ENCODE peak calls at places on chromosome 5, in six cellular contexts. S is cardiac fibroblast; Z is H1; B is breast epithelium; G is activated CD8-positive, alpha-beta T cell treated with anti-CD3 and anti-CD28 coated beads for 36 hours; L is A673. N is an unnamed sample.

GRCh38 chr5:142087920-142088679 is 20.5 kb upstream of the NDFIP1 start:
- DNase-seq in S (no peak), Z (no peak), B (no peak), G (peak; percentile 71), L (no peak), N (no peak)

GRCh38 chr5:158958048-158958994 is 141.4 kb downstream of the EBF1 start:
- DNase-seq in S (no peak), Z (peak; percentile 49), B (no peak), G (no peak), L (no peak), N (no peak)

GRCh38 chr5:106163233-106163632 is 1507.5 kb downstream of the EFNA5 start:
- DNase-seq in S (no peak), Z (no peak), B (no peak), G (no peak), L (no peak), N (no peak)

GRCh38 chr5:64958757-64959391 is 190.1 kb downstream of the CWC27 start:
- DNase-seq in S (peak; percentile 69), Z (no peak), B (no peak), G (no peak), L (peak; percentile 49), N (no peak)

GRCh38 chr5:96115467-96115812 is 153.8 kb upstream of the ELL2 start:
- DNase-seq in S (no peak), Z (no peak), B (no peak), G (no peak), L (no peak), N (no peak)

GRCh38 chr5:75640395-75640794 is 29.1 kb downstream of the ANKDD1B start:
- DNase-seq in S (peak; percentile 91), Z (no peak), B (no peak), G (no peak), L (peak; percentile 45), N (no peak)

GRCh38 chr5:36073595-36074216 is 7.0 kb upstream of the UGT3A2 start:
- DNase-seq in S (peak; percentile 14), Z (peak; percentile 51), B (no peak), G (peak; percentile 13), L (peak; percentile 87), N (peak; percentile 24)

GRCh38 chr5:177427919-177428573 is 1.6 kb downstream of the GRK6 start:
- DNase-seq in S (no peak), Z (no peak), B (no peak), G (peak; percentile 70), L (no peak), N (no peak)

GRCh38 chr5:34866989-34867471 is 28.1 kb downstream of the TTC23L start:
- DNase-seq in S (no peak), Z (no peak), B (peak; percentile 39), G (no peak), L (no peak), N (no peak)

GRCh38 chr5:38677611-38678010 is 121.2 kb upstream of the LIFR start:
- DNase-seq in S (no peak), Z (no peak), B (no peak), G (no peak), L (no peak), N (no peak)

GRCh38 chr5:68110264-68110663 is 105.3 kb upstream of the PIK3R1 start:
- DNase-seq in S (no peak), Z (no peak), B (no peak), G (no peak), L (no peak), N (no peak)

GRCh38 chr5:144196612-144197011 is 25.9 kb downstream of the KCTD16 start:
- DNase-seq in S (no peak), Z (no peak), B (no peak), G (no peak), L (no peak), N (no peak)
- TF ChIP-seq CTCF in S (no peak), Z (no peak), B (no peak), G (no peak), L (no peak), N (no peak)

GRCh38 chr5:141084487-141084989 is 9.9 kb upstream of the PCDHB2 start:
- DNase-seq in S (peak; percentile 34), Z (peak; percentile 66), B (peak; percentile 32), G (peak; percentile 52), L (peak; percentile 91), N (no peak)
- TF ChIP-seq CTCF in S (peak; percentile 61), Z (peak; percentile 80), B (peak; percentile 14), G (peak; percentile 55), L (peak; percentile 85), N (peak; percentile 6)

GRCh38 chr5:170913573-170913972 is 51.8 kb downstream of the RANBP17 start:
- DNase-seq in S (no peak), Z (no peak), B (no peak), G (no peak), L (no peak), N (no peak)

GRCh38 chr5:170920196-170920595 is 58.4 kb downstream of the RANBP17 start:
- DNase-seq in S (no peak), Z (no peak), B (no peak), G (no peak), L (no peak), N (no peak)

GRCh38 chr5:170917113-170917512 is 55.3 kb downstream of the RANBP17 start:
- DNase-seq in S (peak; percentile 23), Z (no peak), B (no peak), G (no peak), L (no peak), N (no peak)
- TF ChIP-seq CTCF in S (peak; percentile 17), Z (no peak), B (no peak), G (no peak), L (no peak), N (no peak)

DNA sequence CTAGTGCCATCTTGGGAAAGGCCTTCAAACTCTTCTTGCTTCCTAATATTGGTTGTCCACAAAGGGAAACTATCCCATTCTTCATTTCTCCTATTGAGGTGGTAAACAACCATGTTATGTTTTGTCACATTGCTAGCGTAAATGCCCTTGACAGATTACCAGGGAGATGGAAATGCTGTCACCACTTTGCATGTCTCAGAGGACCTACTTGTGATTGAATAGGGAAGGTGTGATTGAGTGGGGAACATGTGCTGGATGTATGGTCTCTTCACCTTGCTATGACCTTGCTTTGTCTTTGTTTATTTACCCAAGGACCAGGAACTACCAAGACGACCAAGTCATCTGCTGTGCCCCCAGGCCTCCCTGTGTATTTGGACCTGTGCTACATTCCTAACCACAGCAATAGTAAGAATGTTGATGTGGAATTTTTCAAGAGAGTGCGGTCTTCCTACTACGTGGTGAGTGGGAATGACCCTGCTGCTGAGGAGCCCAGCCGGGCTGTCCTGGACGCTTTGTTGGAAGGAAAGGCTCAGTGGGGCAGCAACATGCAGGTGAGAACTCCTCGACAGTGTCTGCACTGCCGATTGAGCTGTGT is 96.1 kb downstream of the MAP1B start:
- DNase-seq in S (no peak), Z (no peak), B (peak; percentile 32), G (no peak), L (no peak), N (no peak)
- TF ChIP-seq CTCF in S (no peak), Z (no peak), B (no peak), G (no peak), L (no peak), N (no peak)

DNA sequence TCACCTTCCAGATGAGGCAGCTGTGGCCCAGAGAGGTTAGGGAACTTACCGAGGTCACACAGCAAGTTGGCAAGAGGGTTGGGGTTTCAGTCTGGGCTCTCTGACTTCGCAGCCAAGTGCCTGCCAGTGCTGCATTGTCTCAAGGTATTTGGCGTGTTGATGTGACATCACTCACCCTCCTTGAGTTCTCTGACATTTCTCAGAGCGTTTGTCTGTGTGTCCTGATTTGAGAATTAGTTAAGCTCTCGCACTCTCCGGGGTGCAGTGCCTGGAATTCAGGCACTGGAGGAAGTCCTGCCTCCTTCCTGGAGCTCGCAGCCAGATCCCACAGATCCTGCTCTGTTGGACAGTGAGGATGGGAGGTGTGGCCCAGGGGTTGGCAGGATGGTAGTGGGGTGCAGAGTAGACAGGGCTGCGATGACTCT is 25.7 kb downstream of the WWC1 start:
- DNase-seq in S (no peak), Z (no peak), B (no peak), G (no peak), L (no peak), N (no peak)
- TF ChIP-seq CTCF in S (no peak), Z (no peak), B (no peak), G (no peak), L (no peak), N (no peak)

GRCh38 chr5:100909034-100909433 is 6.0 kb upstream of the ST8SIA4 start:
- DNase-seq in S (no peak), Z (no peak), B (no peak), G (no peak), L (no peak), N (no peak)
- TF ChIP-seq CTCF in S (no peak), Z (no peak), B (no peak), G (no peak), L (no peak), N (no peak)